ENCODE peak calls at places on chromosome 4, in nine cellular contexts. One of them, this sample, is unnamed.

GRCh38 chr4:157075401-157075800 is 549 bp upstream of the GLRB start:
- DNase-seq in fibroblast of pulmonary artery: no peak
- DNase-seq in NCI-H526: no peak
- DNase-seq in mesenchymal stem cell: no peak
- DNase-seq in NCI-H1417: no peak
- DNase-seq in NCI-H2081 treated with DMSO at 0.1 percent for 48 hours: no peak
- DNase-seq in uterus: no peak
- DNase-seq in G401: no peak
- DNase-seq in skeletal muscle cell: no peak
- DNase-seq in this sample: no peak

GRCh38 chr4:4574792-4575191 is 32.9 kb upstream of the STX18 start:
- DNase-seq in uterus: peak
- DNase-seq in NCI-H1417: peak
- DNase-seq in fibroblast of pulmonary artery: peak
- DNase-seq in skeletal muscle cell: peak
- DNase-seq in G401: no peak
- DNase-seq in NCI-H526: no peak
- DNase-seq in NCI-H2081 treated with DMSO at 0.1 percent for 48 hours: no peak
- DNase-seq in mesenchymal stem cell: peak
- DNase-seq in this sample: peak

GRCh38 chr4:7518871-7519637 is 84.3 kb upstream of the PSAPL1 start:
- DNase-seq in uterus: no peak
- DNase-seq in NCI-H1417: no peak
- DNase-seq in skeletal muscle cell: no peak
- DNase-seq in mesenchymal stem cell: no peak
- DNase-seq in NCI-H526: peak
- DNase-seq in G401: peak
- DNase-seq in fibroblast of pulmonary artery: no peak
- DNase-seq in NCI-H2081 treated with DMSO at 0.1 percent for 48 hours: peak
- DNase-seq in this sample: no peak

GRCh38 chr4:16205298-16206164 is 20.7 kb downstream of the TAPT1 start:
- DNase-seq in G401: peak
- DNase-seq in NCI-H1417: peak
- DNase-seq in NCI-H526: peak
- DNase-seq in NCI-H2081 treated with DMSO at 0.1 percent for 48 hours: no peak
- DNase-seq in skeletal muscle cell: no peak
- DNase-seq in fibroblast of pulmonary artery: no peak
- DNase-seq in mesenchymal stem cell: peak
- DNase-seq in uterus: no peak
- DNase-seq in this sample: no peak

GRCh38 chr4:26410385-26411293 is 79.6 kb downstream of the CCKAR start:
- DNase-seq in G401: peak
- DNase-seq in NCI-H2081 treated with DMSO at 0.1 percent for 48 hours: peak
- DNase-seq in mesenchymal stem cell: peak
- DNase-seq in fibroblast of pulmonary artery: peak
- DNase-seq in skeletal muscle cell: peak
- DNase-seq in uterus: peak
- DNase-seq in NCI-H1417: peak
- DNase-seq in NCI-H526: peak
- DNase-seq in this sample: peak

GRCh38 chr4:5082381-5082780 is 31.1 kb downstream of the STK32B start:
- DNase-seq in NCI-H526: no peak
- DNase-seq in fibroblast of pulmonary artery: no peak
- DNase-seq in uterus: no peak
- DNase-seq in NCI-H2081 treated with DMSO at 0.1 percent for 48 hours: no peak
- DNase-seq in NCI-H1417: no peak
- DNase-seq in G401: no peak
- DNase-seq in mesenchymal stem cell: peak
- DNase-seq in skeletal muscle cell: no peak
- DNase-seq in this sample: peak

GRCh38 chr4:16043820-16044554 is 39.8 kb downstream of the PROM1 start:
- DNase-seq in NCI-H2081 treated with DMSO at 0.1 percent for 48 hours: no peak
- DNase-seq in fibroblast of pulmonary artery: no peak
- DNase-seq in G401: no peak
- DNase-seq in NCI-H526: no peak
- DNase-seq in mesenchymal stem cell: peak
- DNase-seq in NCI-H1417: peak
- DNase-seq in skeletal muscle cell: no peak
- DNase-seq in uterus: peak
- DNase-seq in this sample: no peak

GRCh38 chr4:129148892-129149291 is 52.9 kb downstream of the C4orf33 start:
- DNase-seq in NCI-H2081 treated with DMSO at 0.1 percent for 48 hours: no peak
- DNase-seq in G401: no peak
- DNase-seq in mesenchymal stem cell: no peak
- DNase-seq in skeletal muscle cell: no peak
- DNase-seq in NCI-H1417: no peak
- DNase-seq in uterus: no peak
- DNase-seq in fibroblast of pulmonary artery: no peak
- DNase-seq in NCI-H526: no peak
- DNase-seq in this sample: no peak

This sample was measured in glomerular endothelial cell.